ENCODE peak calls at places on chromosomes 12 and 14, in eight cellular contexts. One of them, this sample, is unnamed.

GRCh38 chr12:107649615-107650014 is 36.0 kb upstream of the PWP1 start:
- DNase-seq in ovary: no peak
- DNase-seq in H7: no peak
- DNase-seq in NCI-H1694: no peak
- DNase-seq in pons: no peak
- DNase-seq in GM04504: no peak
- DNase-seq in H9: no peak
- DNase-seq in NCI-H446: peak
- DNase-seq in this sample: no peak

GRCh38 chr12:67728296-67728666 is 79.7 kb downstream of the DYRK2 start:
- DNase-seq in ovary: no peak
- DNase-seq in H7: no peak
- DNase-seq in NCI-H1694: no peak
- DNase-seq in pons: no peak
- DNase-seq in GM04504: no peak
- DNase-seq in H9: no peak
- DNase-seq in NCI-H446: no peak
- DNase-seq in this sample: no peak

GRCh38 chr12:81083906-81084513 is 6.1 kb downstream of the ACSS3 start:
- DNase-seq in ovary: no peak
- DNase-seq in H7: no peak
- DNase-seq in NCI-H1694: no peak
- DNase-seq in pons: no peak
- DNase-seq in GM04504: no peak
- DNase-seq in H9: no peak
- DNase-seq in NCI-H446: no peak
- DNase-seq in this sample: no peak

GRCh38 chr14:101876539-101876938 is 87.8 kb upstream of the DYNC1H1 start:
- DNase-seq in ovary: peak
- DNase-seq in H7: no peak
- DNase-seq in NCI-H1694: no peak
- DNase-seq in pons: peak
- DNase-seq in GM04504: peak
- DNase-seq in H9: no peak
- DNase-seq in NCI-H446: no peak
- DNase-seq in this sample: peak

GRCh38 chr14:90630407-90630806 is 185.8 kb downstream of the TTC7B start:
- DNase-seq in ovary: no peak
- DNase-seq in H7: no peak
- DNase-seq in NCI-H1694: no peak
- DNase-seq in pons: peak
- DNase-seq in GM04504: no peak
- DNase-seq in H9: no peak
- DNase-seq in NCI-H446: no peak
- DNase-seq in this sample: no peak

GRCh38 chr12:102833687-102834435 is 83.2 kb downstream of the PAH start:
- DNase-seq in ovary: no peak
- DNase-seq in H7: peak
- DNase-seq in NCI-H1694: no peak
- DNase-seq in pons: no peak
- DNase-seq in GM04504: no peak
- DNase-seq in H9: peak
- DNase-seq in NCI-H446: no peak
- DNase-seq in this sample: no peak

GRCh38 chr14:75452900-75453816 is 25.3 kb downstream of the JDP2 start:
- DNase-seq in ovary: peak
- DNase-seq in H7: peak
- DNase-seq in NCI-H1694: no peak
- DNase-seq in pons: no peak
- DNase-seq in GM04504: peak
- DNase-seq in H9: peak
- DNase-seq in NCI-H446: no peak
- DNase-seq in this sample: no peak

GRCh38 chr14:106556665-106557289 is 1030.4 kb downstream of the TMEM121 start:
- DNase-seq in ovary: no peak
- DNase-seq in H7: no peak
- DNase-seq in NCI-H1694: peak
- DNase-seq in pons: no peak
- DNase-seq in GM04504: no peak
- DNase-seq in H9: no peak
- DNase-seq in NCI-H446: peak
- DNase-seq in this sample: peak

GRCh38 chr12:12979151-12979550 is 20.9 kb downstream of the HEBP1 start:
- DNase-seq in ovary: no peak
- DNase-seq in H7: no peak
- DNase-seq in NCI-H1694: no peak
- DNase-seq in pons: no peak
- DNase-seq in GM04504: no peak
- DNase-seq in H9: no peak
- DNase-seq in NCI-H446: no peak
- DNase-seq in this sample: no peak

GRCh38 chr14:41362134-41362533 is 244.5 kb upstream of the LRFN5 start:
- DNase-seq in ovary: no peak
- DNase-seq in H7: no peak
- DNase-seq in NCI-H1694: no peak
- DNase-seq in pons: no peak
- DNase-seq in GM04504: no peak
- DNase-seq in H9: no peak
- DNase-seq in NCI-H446: peak
- DNase-seq in this sample: no peak

GRCh38 chr12:88572785-88573565 is 7.3 kb downstream of the KITLG start:
- DNase-seq in ovary: no peak
- DNase-seq in H7: no peak
- DNase-seq in NCI-H1694: no peak
- DNase-seq in pons: no peak
- DNase-seq in GM04504: no peak
- DNase-seq in H9: no peak
- DNase-seq in NCI-H446: no peak
- DNase-seq in this sample: no peak

GRCh38 chr12:85029456-85029855 is 6.6 kb downstream of the TSPAN19 start:
- DNase-seq in ovary: no peak
- DNase-seq in H7: no peak
- DNase-seq in NCI-H1694: peak
- DNase-seq in pons: peak
- DNase-seq in GM04504: peak
- DNase-seq in H9: no peak
- DNase-seq in NCI-H446: peak
- DNase-seq in this sample: no peak

GRCh38 chr12:51056242-51056641 is 8.1 kb downstream of the LETMD1 start:
- DNase-seq in ovary: no peak
- DNase-seq in H7: no peak
- DNase-seq in NCI-H1694: no peak
- DNase-seq in pons: no peak
- DNase-seq in GM04504: peak
- DNase-seq in H9: no peak
- DNase-seq in NCI-H446: no peak
- DNase-seq in this sample: no peak

GRCh38 chr12:65565601-65566560 is 258.4 kb upstream of the HMGA2 start:
- DNase-seq in ovary: no peak
- DNase-seq in H7: no peak
- DNase-seq in NCI-H1694: no peak
- DNase-seq in pons: no peak
- DNase-seq in GM04504: peak
- DNase-seq in H9: no peak
- DNase-seq in NCI-H446: no peak
- DNase-seq in this sample: no peak

GRCh38 chr14:50344116-50344775 is 32.1 kb downstream of the DMAC2L start:
- DNase-seq in ovary: no peak
- DNase-seq in H7: no peak
- DNase-seq in NCI-H1694: no peak
- DNase-seq in pons: no peak
- DNase-seq in GM04504: no peak
- DNase-seq in H9: no peak
- DNase-seq in NCI-H446: no peak
- DNase-seq in this sample: no peak

GRCh38 chr12:107443320-107444090 is 242.1 kb upstream of the PWP1 start:
- DNase-seq in ovary: no peak
- DNase-seq in H7: no peak
- DNase-seq in NCI-H1694: no peak
- DNase-seq in pons: no peak
- DNase-seq in GM04504: no peak
- DNase-seq in H9: no peak
- DNase-seq in NCI-H446: no peak
- DNase-seq in this sample: no peak

GRCh38 chr12:87827638-87828264 is 201.4 kb downstream of the C12orf50 start:
- DNase-seq in ovary: no peak
- DNase-seq in H7: no peak
- DNase-seq in NCI-H1694: no peak
- DNase-seq in pons: no peak
- DNase-seq in GM04504: no peak
- DNase-seq in H9: no peak
- DNase-seq in NCI-H446: no peak
- DNase-seq in this sample: no peak

This sample was measured in omental fat pad.